ENCODE peak calls at places on chromosomes 16 and 17, in eight cellular contexts. One of them, this sample, is unnamed.
A peak's percentile ranks its signal among the peaks of the same experiment; 100 is the strongest.

GRCh38 chr17:57861000-57861736 is 11.3 kb upstream of the MRPS23 start:
- DNase-seq in NCI-H1694: no peak
- DNase-seq in fibroblast of pulmonary artery: no peak
- DNase-seq in activated CD4-positive, alpha-beta T cell treated with anti-CD3 and anti-CD28 coated beads, Interleukin-2, amount 50 U/mL, for 1 hour: peak; percentile 42
- DNase-seq in stomach: peak; percentile 84
- DNase-seq in GM12864: no peak
- DNase-seq in heart right ventricle: peak; percentile 62
- DNase-seq in mucosa of descending colon: peak; percentile 73
- DNase-seq in this sample: peak; percentile 94

GRCh38 chr17:9350083-9350482 is 225.5 kb downstream of the STX8 start:
- DNase-seq in NCI-H1694: no peak
- DNase-seq in fibroblast of pulmonary artery: peak; percentile 91
- DNase-seq in activated CD4-positive, alpha-beta T cell treated with anti-CD3 and anti-CD28 coated beads, Interleukin-2, amount 50 U/mL, for 1 hour: no peak
- DNase-seq in stomach: no peak
- DNase-seq in GM12864: no peak
- DNase-seq in heart right ventricle: no peak
- DNase-seq in mucosa of descending colon: no peak
- DNase-seq in this sample: peak; percentile 38

GRCh38 chr17:67290994-67291362 is 46.0 kb upstream of the HELZ start:
- DNase-seq in NCI-H1694: no peak
- DNase-seq in fibroblast of pulmonary artery: no peak
- DNase-seq in activated CD4-positive, alpha-beta T cell treated with anti-CD3 and anti-CD28 coated beads, Interleukin-2, amount 50 U/mL, for 1 hour: no peak
- DNase-seq in stomach: no peak
- DNase-seq in GM12864: no peak
- DNase-seq in heart right ventricle: peak; percentile 15
- DNase-seq in mucosa of descending colon: no peak
- DNase-seq in this sample: no peak

GRCh38 chr17:45052052-45052772 is 780 bp upstream of the DCAKD start:
- DNase-seq in NCI-H1694: no peak
- DNase-seq in fibroblast of pulmonary artery: no peak
- DNase-seq in activated CD4-positive, alpha-beta T cell treated with anti-CD3 and anti-CD28 coated beads, Interleukin-2, amount 50 U/mL, for 1 hour: peak; percentile 21
- DNase-seq in stomach: peak; percentile 53
- DNase-seq in GM12864: no peak
- DNase-seq in heart right ventricle: peak; percentile 55
- DNase-seq in mucosa of descending colon: peak; percentile 50
- DNase-seq in this sample: peak; percentile 58

GRCh38 chr17:82217530-82218204 is 5.0 kb upstream of the CCDC57 start:
- DNase-seq in NCI-H1694: no peak
- DNase-seq in fibroblast of pulmonary artery: peak; percentile 92
- DNase-seq in activated CD4-positive, alpha-beta T cell treated with anti-CD3 and anti-CD28 coated beads, Interleukin-2, amount 50 U/mL, for 1 hour: no peak
- DNase-seq in stomach: peak; percentile 63
- DNase-seq in GM12864: no peak
- DNase-seq in heart right ventricle: peak; percentile 51
- DNase-seq in mucosa of descending colon: no peak
- DNase-seq in this sample: peak; percentile 84

GRCh38 chr16:1310832-1311200 is 1.4 kb downstream of the UBE2I start:
- DNase-seq in NCI-H1694: no peak
- DNase-seq in fibroblast of pulmonary artery: no peak
- DNase-seq in activated CD4-positive, alpha-beta T cell treated with anti-CD3 and anti-CD28 coated beads, Interleukin-2, amount 50 U/mL, for 1 hour: peak; percentile 24
- DNase-seq in stomach: peak; percentile 29
- DNase-seq in GM12864: no peak
- DNase-seq in heart right ventricle: no peak
- DNase-seq in mucosa of descending colon: no peak
- DNase-seq in this sample: no peak

GRCh38 chr16:84919267-84919666 is 92.1 kb downstream of the ZDHHC7 start:
- DNase-seq in NCI-H1694: no peak
- DNase-seq in fibroblast of pulmonary artery: no peak
- DNase-seq in activated CD4-positive, alpha-beta T cell treated with anti-CD3 and anti-CD28 coated beads, Interleukin-2, amount 50 U/mL, for 1 hour: no peak
- DNase-seq in stomach: no peak
- DNase-seq in GM12864: no peak
- DNase-seq in heart right ventricle: no peak
- DNase-seq in mucosa of descending colon: no peak
- DNase-seq in this sample: no peak

GRCh38 chr17:55524440-55525220 is 13.4 kb upstream of the SMIM36 start:
- DNase-seq in NCI-H1694: no peak
- DNase-seq in fibroblast of pulmonary artery: no peak
- DNase-seq in activated CD4-positive, alpha-beta T cell treated with anti-CD3 and anti-CD28 coated beads, Interleukin-2, amount 50 U/mL, for 1 hour: no peak
- DNase-seq in stomach: no peak
- DNase-seq in GM12864: no peak
- DNase-seq in heart right ventricle: no peak
- DNase-seq in mucosa of descending colon: no peak
- DNase-seq in this sample: no peak

GRCh38 chr17:57574040-57574513 is 171.0 kb downstream of the CCDC182 start:
- DNase-seq in NCI-H1694: no peak
- DNase-seq in fibroblast of pulmonary artery: peak; percentile 85
- DNase-seq in activated CD4-positive, alpha-beta T cell treated with anti-CD3 and anti-CD28 coated beads, Interleukin-2, amount 50 U/mL, for 1 hour: no peak
- DNase-seq in stomach: no peak
- DNase-seq in GM12864: no peak
- DNase-seq in heart right ventricle: peak; percentile 67
- DNase-seq in mucosa of descending colon: peak; percentile 24
- DNase-seq in this sample: no peak

GRCh38 chr16:50884066-50884860 is 142.4 kb downstream of the CYLD start:
- DNase-seq in NCI-H1694: no peak
- DNase-seq in fibroblast of pulmonary artery: no peak
- DNase-seq in activated CD4-positive, alpha-beta T cell treated with anti-CD3 and anti-CD28 coated beads, Interleukin-2, amount 50 U/mL, for 1 hour: peak; percentile 21
- DNase-seq in stomach: no peak
- DNase-seq in GM12864: no peak
- DNase-seq in heart right ventricle: no peak
- DNase-seq in mucosa of descending colon: peak; percentile 14
- DNase-seq in this sample: no peak

GRCh38 chr17:80396680-80397387 is 18.1 kb upstream of the ENDOV start:
- DNase-seq in NCI-H1694: no peak
- DNase-seq in fibroblast of pulmonary artery: no peak
- DNase-seq in activated CD4-positive, alpha-beta T cell treated with anti-CD3 and anti-CD28 coated beads, Interleukin-2, amount 50 U/mL, for 1 hour: no peak
- DNase-seq in stomach: no peak
- DNase-seq in GM12864: no peak
- DNase-seq in heart right ventricle: no peak
- DNase-seq in mucosa of descending colon: no peak
- DNase-seq in this sample: no peak

GRCh38 chr16:65919116-65919515 is 447.4 kb upstream of the CDH5 start:
- DNase-seq in NCI-H1694: no peak
- DNase-seq in fibroblast of pulmonary artery: no peak
- DNase-seq in activated CD4-positive, alpha-beta T cell treated with anti-CD3 and anti-CD28 coated beads, Interleukin-2, amount 50 U/mL, for 1 hour: no peak
- DNase-seq in stomach: no peak
- DNase-seq in GM12864: no peak
- DNase-seq in heart right ventricle: no peak
- DNase-seq in mucosa of descending colon: no peak
- DNase-seq in this sample: no peak

GRCh38 chr17:1975573-1975972 is 49.6 kb downstream of the RTN4RL1 start:
- DNase-seq in NCI-H1694: no peak
- DNase-seq in fibroblast of pulmonary artery: no peak
- DNase-seq in activated CD4-positive, alpha-beta T cell treated with anti-CD3 and anti-CD28 coated beads, Interleukin-2, amount 50 U/mL, for 1 hour: no peak
- DNase-seq in stomach: no peak
- DNase-seq in GM12864: no peak
- DNase-seq in heart right ventricle: no peak
- DNase-seq in mucosa of descending colon: no peak
- DNase-seq in this sample: no peak

GRCh38 chr16:82010649-82011048 is 621 bp downstream of the SDR42E1 start:
- DNase-seq in NCI-H1694: no peak
- DNase-seq in fibroblast of pulmonary artery: no peak
- DNase-seq in activated CD4-positive, alpha-beta T cell treated with anti-CD3 and anti-CD28 coated beads, Interleukin-2, amount 50 U/mL, for 1 hour: no peak
- DNase-seq in stomach: no peak
- DNase-seq in GM12864: no peak
- DNase-seq in heart right ventricle: no peak
- DNase-seq in mucosa of descending colon: no peak
- DNase-seq in this sample: no peak

GRCh38 chr16:19131809-19132777 is 18.3 kb downstream of the ITPRIPL2 start:
- DNase-seq in NCI-H1694: no peak
- DNase-seq in fibroblast of pulmonary artery: peak; percentile 64
- DNase-seq in activated CD4-positive, alpha-beta T cell treated with anti-CD3 and anti-CD28 coated beads, Interleukin-2, amount 50 U/mL, for 1 hour: no peak
- DNase-seq in stomach: no peak
- DNase-seq in GM12864: no peak
- DNase-seq in heart right ventricle: peak; percentile 29
- DNase-seq in mucosa of descending colon: no peak
- DNase-seq in this sample: no peak

GRCh38 chr17:61713035-61713434 is 122.0 kb upstream of the NACA2 start:
- DNase-seq in NCI-H1694: no peak
- DNase-seq in fibroblast of pulmonary artery: no peak
- DNase-seq in activated CD4-positive, alpha-beta T cell treated with anti-CD3 and anti-CD28 coated beads, Interleukin-2, amount 50 U/mL, for 1 hour: no peak
- DNase-seq in stomach: no peak
- DNase-seq in GM12864: no peak
- DNase-seq in heart right ventricle: no peak
- DNase-seq in mucosa of descending colon: no peak
- DNase-seq in this sample: no peak

GRCh38 chr17:50768348-50768761 is 1.0 kb upstream of the ANKRD40CL start:
- DNase-seq in NCI-H1694: no peak
- DNase-seq in fibroblast of pulmonary artery: no peak
- DNase-seq in activated CD4-positive, alpha-beta T cell treated with anti-CD3 and anti-CD28 coated beads, Interleukin-2, amount 50 U/mL, for 1 hour: no peak
- DNase-seq in stomach: peak; percentile 88
- DNase-seq in GM12864: no peak
- DNase-seq in heart right ventricle: no peak
- DNase-seq in mucosa of descending colon: peak; percentile 98
- DNase-seq in this sample: no peak

GRCh38 chr17:77146882-77147281 is 6.1 kb downstream of the SEC14L1 start:
- DNase-seq in NCI-H1694: no peak
- DNase-seq in fibroblast of pulmonary artery: no peak
- DNase-seq in activated CD4-positive, alpha-beta T cell treated with anti-CD3 and anti-CD28 coated beads, Interleukin-2, amount 50 U/mL, for 1 hour: no peak
- DNase-seq in stomach: peak; percentile 83
- DNase-seq in GM12864: no peak
- DNase-seq in heart right ventricle: no peak
- DNase-seq in mucosa of descending colon: peak; percentile 74
- DNase-seq in this sample: peak; percentile 61

GRCh38 chr16:14447783-14448182 is 182.3 kb downstream of the PARN start:
- DNase-seq in NCI-H1694: no peak
- DNase-seq in fibroblast of pulmonary artery: no peak
- DNase-seq in activated CD4-positive, alpha-beta T cell treated with anti-CD3 and anti-CD28 coated beads, Interleukin-2, amount 50 U/mL, for 1 hour: no peak
- DNase-seq in stomach: no peak
- DNase-seq in GM12864: no peak
- DNase-seq in heart right ventricle: no peak
- DNase-seq in mucosa of descending colon: no peak
- DNase-seq in this sample: no peak

GRCh38 chr17:77382356-77382911 is 241.7 kb downstream of the SEC14L1 start:
- DNase-seq in NCI-H1694: no peak
- DNase-seq in fibroblast of pulmonary artery: no peak
- DNase-seq in activated CD4-positive, alpha-beta T cell treated with anti-CD3 and anti-CD28 coated beads, Interleukin-2, amount 50 U/mL, for 1 hour: peak; percentile 37
- DNase-seq in stomach: no peak
- DNase-seq in GM12864: no peak
- DNase-seq in heart right ventricle: no peak
- DNase-seq in mucosa of descending colon: no peak
- DNase-seq in this sample: no peak

GRCh38 chr17:7882068-7882467 is 6.5 kb upstream of the CHD3 start:
- DNase-seq in NCI-H1694: no peak
- DNase-seq in fibroblast of pulmonary artery: no peak
- DNase-seq in activated CD4-positive, alpha-beta T cell treated with anti-CD3 and anti-CD28 coated beads, Interleukin-2, amount 50 U/mL, for 1 hour: no peak
- DNase-seq in stomach: no peak
- DNase-seq in GM12864: no peak
- DNase-seq in heart right ventricle: no peak
- DNase-seq in mucosa of descending colon: no peak
- DNase-seq in this sample: no peak

GRCh38 chr16:26688105-26688504 is 378.6 kb upstream of the C16orf82 start:
- DNase-seq in NCI-H1694: no peak
- DNase-seq in fibroblast of pulmonary artery: no peak
- DNase-seq in activated CD4-positive, alpha-beta T cell treated with anti-CD3 and anti-CD28 coated beads, Interleukin-2, amount 50 U/mL, for 1 hour: no peak
- DNase-seq in stomach: no peak
- DNase-seq in GM12864: no peak
- DNase-seq in heart right ventricle: no peak
- DNase-seq in mucosa of descending colon: no peak
- DNase-seq in this sample: no peak

GRCh38 chr16:52611817-52612673 is 65.1 kb upstream of the TOX3 start:
- DNase-seq in NCI-H1694: no peak
- DNase-seq in fibroblast of pulmonary artery: no peak
- DNase-seq in activated CD4-positive, alpha-beta T cell treated with anti-CD3 and anti-CD28 coated beads, Interleukin-2, amount 50 U/mL, for 1 hour: no peak
- DNase-seq in stomach: peak; percentile 44
- DNase-seq in GM12864: no peak
- DNase-seq in heart right ventricle: no peak
- DNase-seq in mucosa of descending colon: peak; percentile 81
- DNase-seq in this sample: no peak

GRCh38 chr16:77876776-77877175 is 88.4 kb downstream of the VAT1L start:
- DNase-seq in NCI-H1694: no peak
- DNase-seq in fibroblast of pulmonary artery: no peak
- DNase-seq in activated CD4-positive, alpha-beta T cell treated with anti-CD3 and anti-CD28 coated beads, Interleukin-2, amount 50 U/mL, for 1 hour: no peak
- DNase-seq in stomach: no peak
- DNase-seq in GM12864: no peak
- DNase-seq in heart right ventricle: no peak
- DNase-seq in mucosa of descending colon: no peak
- DNase-seq in this sample: no peak

GRCh38 chr17:4483012-4483840 is 15.5 kb upstream of the SPNS2 start:
- DNase-seq in NCI-H1694: no peak
- DNase-seq in fibroblast of pulmonary artery: no peak
- DNase-seq in activated CD4-positive, alpha-beta T cell treated with anti-CD3 and anti-CD28 coated beads, Interleukin-2, amount 50 U/mL, for 1 hour: no peak
- DNase-seq in stomach: peak; percentile 93
- DNase-seq in GM12864: no peak
- DNase-seq in heart right ventricle: no peak
- DNase-seq in mucosa of descending colon: peak; percentile 72
- DNase-seq in this sample: no peak

GRCh38 chr17:77320046-77320445 is 179.3 kb downstream of the SEC14L1 start:
- DNase-seq in NCI-H1694: no peak
- DNase-seq in fibroblast of pulmonary artery: peak; percentile 89
- DNase-seq in activated CD4-positive, alpha-beta T cell treated with anti-CD3 and anti-CD28 coated beads, Interleukin-2, amount 50 U/mL, for 1 hour: no peak
- DNase-seq in stomach: no peak
- DNase-seq in GM12864: no peak
- DNase-seq in heart right ventricle: no peak
- DNase-seq in mucosa of descending colon: peak; percentile 30
- DNase-seq in this sample: peak; percentile 51

GRCh38 chr16:2963611-2964415 is at the start of gene KREMEN2:
- DNase-seq in NCI-H1694: peak; percentile 66
- DNase-seq in fibroblast of pulmonary artery: no peak
- DNase-seq in activated CD4-positive, alpha-beta T cell treated with anti-CD3 and anti-CD28 coated beads, Interleukin-2, amount 50 U/mL, for 1 hour: no peak
- DNase-seq in stomach: no peak
- DNase-seq in GM12864: no peak
- DNase-seq in heart right ventricle: no peak
- DNase-seq in mucosa of descending colon: peak; percentile 10
- DNase-seq in this sample: no peak

GRCh38 chr16:23351360-23351759 is 49.3 kb downstream of the SCNN1B start:
- DNase-seq in NCI-H1694: no peak
- DNase-seq in fibroblast of pulmonary artery: no peak
- DNase-seq in activated CD4-positive, alpha-beta T cell treated with anti-CD3 and anti-CD28 coated beads, Interleukin-2, amount 50 U/mL, for 1 hour: no peak
- DNase-seq in stomach: no peak
- DNase-seq in GM12864: no peak
- DNase-seq in heart right ventricle: no peak
- DNase-seq in mucosa of descending colon: peak; percentile 88
- DNase-seq in this sample: no peak

GRCh38 chr17:75693500-75694481 is 26.7 kb downstream of the SAP30BP start:
- DNase-seq in NCI-H1694: peak; percentile 62
- DNase-seq in fibroblast of pulmonary artery: peak; percentile 69
- DNase-seq in activated CD4-positive, alpha-beta T cell treated with anti-CD3 and anti-CD28 coated beads, Interleukin-2, amount 50 U/mL, for 1 hour: no peak
- DNase-seq in stomach: no peak
- DNase-seq in GM12864: no peak
- DNase-seq in heart right ventricle: peak; percentile 78
- DNase-seq in mucosa of descending colon: peak; percentile 44
- DNase-seq in this sample: peak; percentile 53

GRCh38 chr16:87723224-87723619 is 42.6 kb downstream of the KLHDC4 start:
- DNase-seq in NCI-H1694: peak; percentile 91
- DNase-seq in fibroblast of pulmonary artery: peak; percentile 77
- DNase-seq in activated CD4-positive, alpha-beta T cell treated with anti-CD3 and anti-CD28 coated beads, Interleukin-2, amount 50 U/mL, for 1 hour: no peak
- DNase-seq in stomach: peak; percentile 48
- DNase-seq in GM12864: no peak
- DNase-seq in heart right ventricle: peak; percentile 68
- DNase-seq in mucosa of descending colon: peak; percentile 25
- DNase-seq in this sample: peak; percentile 94

GRCh38 chr17:77882481-77883212 is 75.9 kb upstream of the TNRC6C start:
- DNase-seq in NCI-H1694: peak; percentile 50
- DNase-seq in fibroblast of pulmonary artery: peak; percentile 90
- DNase-seq in activated CD4-positive, alpha-beta T cell treated with anti-CD3 and anti-CD28 coated beads, Interleukin-2, amount 50 U/mL, for 1 hour: peak; percentile 84
- DNase-seq in stomach: peak; percentile 44
- DNase-seq in GM12864: no peak
- DNase-seq in heart right ventricle: peak; percentile 77
- DNase-seq in mucosa of descending colon: peak; percentile 51
- DNase-seq in this sample: peak; percentile 35

GRCh38 chr16:24973771-24974461 is 41.3 kb downstream of the ARHGAP17 start:
- DNase-seq in NCI-H1694: no peak
- DNase-seq in fibroblast of pulmonary artery: no peak
- DNase-seq in activated CD4-positive, alpha-beta T cell treated with anti-CD3 and anti-CD28 coated beads, Interleukin-2, amount 50 U/mL, for 1 hour: no peak
- DNase-seq in stomach: no peak
- DNase-seq in GM12864: no peak
- DNase-seq in heart right ventricle: no peak
- DNase-seq in mucosa of descending colon: no peak
- DNase-seq in this sample: no peak

GRCh38 chr16:89113152-89113547 is 19.5 kb downstream of the ACSF3 start:
- DNase-seq in NCI-H1694: no peak
- DNase-seq in fibroblast of pulmonary artery: no peak
- DNase-seq in activated CD4-positive, alpha-beta T cell treated with anti-CD3 and anti-CD28 coated beads, Interleukin-2, amount 50 U/mL, for 1 hour: no peak
- DNase-seq in stomach: no peak
- DNase-seq in GM12864: no peak
- DNase-seq in heart right ventricle: no peak
- DNase-seq in mucosa of descending colon: no peak
- DNase-seq in this sample: no peak

GRCh38 chr17:35730400-35731005 is 936 bp upstream of the RASL10B start:
- DNase-seq in NCI-H1694: no peak
- DNase-seq in fibroblast of pulmonary artery: no peak
- DNase-seq in activated CD4-positive, alpha-beta T cell treated with anti-CD3 and anti-CD28 coated beads, Interleukin-2, amount 50 U/mL, for 1 hour: no peak
- DNase-seq in stomach: no peak
- DNase-seq in GM12864: no peak
- DNase-seq in heart right ventricle: no peak
- DNase-seq in mucosa of descending colon: no peak
- DNase-seq in this sample: no peak